ENCODE peak calls at places on chromosomes 3 and 15, in six cellular contexts. Q is A172; M is ACHN; H is renal cortical epithelial cell; U is GM23248; C is activated CD4-positive, alpha-beta T cell treated with anti-CD3 and anti-CD28 coated beads, Interleukin-2, amount 10 ng/mL, durations not matched to agents 7 days and 5 days. Y is an unnamed sample.

GRCh38 chr3:52798978-52799476 is 4.4 kb downstream of the ITIH3 start:
- DNase-seq in Q (no peak), H (peak; percentile 3), U (peak; percentile 24), C (peak; percentile 24), M (peak; percentile 24), Y (peak; percentile 32)

GRCh38 chr3:114242947-114243346 is 5.6 kb upstream of the ZNF80 start:
- DNase-seq in Q (no peak), C (peak; percentile 20), H (no peak), U (no peak), M (no peak), Y (no peak)

GRCh38 chr3:155730843-155731242 is 14.0 kb downstream of the PLCH1 start:
- DNase-seq in U (no peak), H (no peak), Q (no peak), M (no peak), C (no peak), Y (no peak)

GRCh38 chr15:65829150-65829764 is 37.2 kb upstream of the DENND4A start:
- DNase-seq in M (peak; percentile 39), Q (no peak), H (peak; percentile 60), U (peak; percentile 30), C (peak; percentile 47), Y (peak; percentile 58)

GRCh38 chr3:73740041-73740440 is 115.3 kb upstream of the PDZRN3 start:
- DNase-seq in C (no peak), U (peak; percentile 28), Q (no peak), M (no peak), H (no peak), Y (no peak)

GRCh38 chr3:70970136-70970535 is 613.4 kb downstream of the FOXP1 start:
- DNase-seq in C (no peak), H (no peak), U (no peak), Q (no peak), M (no peak), Y (no peak)

GRCh38 chr3:31341130-31341529 is 191.6 kb upstream of the STT3B start:
- DNase-seq in U (peak; percentile 38), Q (no peak), M (no peak), C (no peak), H (peak; percentile 17), Y (no peak)

GRCh38 chr3:125024817-125025216 is 31.0 kb downstream of the HEG1 start:
- DNase-seq in H (peak; percentile 19), C (no peak), Q (no peak), U (no peak), M (no peak), Y (no peak)

GRCh38 chr3:115697263-115698053 is 74.1 kb downstream of the GAP43 start:
- DNase-seq in Q (peak; percentile 80), U (peak; percentile 24), C (no peak), M (no peak), H (no peak), Y (peak; percentile 7)

GRCh38 chr3:11609481-11609880 is 34.2 kb downstream of the VGLL4 start:
- DNase-seq in Q (no peak), C (no peak), H (no peak), M (no peak), U (no peak), Y (no peak)

GRCh38 chr3:129161860-129162271 is 1.0 kb upstream of the ISY1 start:
- DNase-seq in C (peak; percentile 43), M (peak; percentile 17), H (no peak), Q (peak; percentile 39), U (peak; percentile 60), Y (no peak)

GRCh38 chr3:144129536-144130214 is 158.1 kb downstream of the DIPK2A start:
- DNase-seq in U (no peak), H (no peak), C (no peak), M (no peak), Q (no peak), Y (no peak)

GRCh38 chr3:12462159-12462962 is 21.9 kb upstream of the TSEN2 start:
- DNase-seq in Q (no peak), U (no peak), M (no peak), H (no peak), C (peak; percentile 18), Y (no peak)

GRCh38 chr3:23183731-23184130 is 19.4 kb upstream of the UBE2E2 start:
- DNase-seq in C (no peak), Q (peak; percentile 64), H (peak; percentile 59), U (peak; percentile 61), M (peak; percentile 60), Y (peak; percentile 53)

GRCh38 chr3:3200632-3201212 is 21.2 kb upstream of the CRBN start:
- DNase-seq in Q (peak; percentile 63), H (peak; percentile 64), M (peak; percentile 60), C (peak; percentile 35), U (peak; percentile 82), Y (peak; percentile 69)

GRCh38 chr15:89057506-89058133 is 30.6 kb upstream of the ABHD2 start:
- DNase-seq in U (peak; percentile 85), M (peak; percentile 76), Q (peak; percentile 61), C (peak; percentile 82), H (peak; percentile 50), Y (peak; percentile 97)

GRCh38 chr3:42756681-42757213 is 16.3 kb downstream of the CCDC13 start:
- DNase-seq in U (no peak), M (no peak), H (no peak), Q (no peak), C (no peak), Y (no peak)

GRCh38 chr15:57903626-57904025 is 161.9 kb downstream of the ALDH1A2 start:
- DNase-seq in M (no peak), C (no peak), Q (no peak), U (no peak), H (no peak), Y (no peak)

GRCh38 chr15:96327155-96327741 is 3.3 kb upstream of the NR2F2 start:
- DNase-seq in C (no peak), Q (peak; percentile 82), M (peak; percentile 90), U (peak; percentile 94), H (peak; percentile 93), Y (peak; percentile 81)

GRCh38 chr3:169818330-169818729 is 5.6 kb upstream of the LRRC34 start:
- DNase-seq in Q (no peak), M (peak; percentile 8), U (peak; percentile 52), H (peak; percentile 69), C (no peak), Y (no peak)

GRCh38 chr15:34038404-34039179 is 412 bp downstream of the AVEN start:
- DNase-seq in H (peak; percentile 25), Q (peak; percentile 42), C (peak; percentile 72), M (peak; percentile 73), U (peak; percentile 89), Y (peak; percentile 72)

GRCh38 chr3:4985330-4986174 is 6.3 kb downstream of the BHLHE40 start:
- DNase-seq in M (peak; percentile 71), U (peak; percentile 75), C (no peak), H (peak; percentile 91), Q (peak; percentile 88), Y (no peak)

GRCh38 chr3:126422571-126423091 is 27.9 kb downstream of the CFAP100 start:
- DNase-seq in M (no peak), Q (no peak), H (no peak), U (no peak), C (no peak), Y (no peak)

GRCh38 chr3:122366379-122366749 is 16.7 kb downstream of the MIX23 start:
- DNase-seq in M (no peak), Q (no peak), U (no peak), C (no peak), H (peak; percentile 52), Y (no peak)

Y was measured in KBM-7.